ENCODE peak calls at places on chromosome 16, in seven cellular contexts. U, B, C, P, T, R and J are unnamed samples.

GRCh38 chr16:11835891-11836652 is 15.3 kb downstream of the RSL1D1 start:
- DNase-seq in U (no peak), B (no peak), C (peak; percentile 71), P (no peak), T (no peak), R (no peak), J (no peak)

GRCh38 chr16:13885700-13886099 is 34.3 kb upstream of the ERCC4 start:
- DNase-seq in U (no peak), B (no peak), C (no peak), P (no peak), T (no peak), R (no peak), J (no peak)

GRCh38 chr16:1494129-1494640 is 1.0 kb downstream of the TELO2 start:
- DNase-seq in U (peak; percentile 61), B (peak; percentile 81), C (peak; percentile 88), P (no peak), T (peak; percentile 68), R (peak; percentile 62), J (peak; percentile 72)

GRCh38 chr16:27795992-27796614 is 246.2 kb downstream of the KATNIP start:
- DNase-seq in U (no peak), B (no peak), C (peak; percentile 62), P (no peak), T (peak; percentile 41), R (no peak), J (no peak)

GRCh38 chr16:10878644-10879498 is 1.9 kb downstream of the CIITA start:
- DNase-seq in U (no peak), B (peak; percentile 89), C (peak; percentile 32), P (peak; percentile 81), T (peak; percentile 51), R (peak; percentile 35), J (no peak)

GRCh38 chr16:2704983-2705275 is 15.1 kb downstream of the PRSS27 start:
- DNase-seq in U (no peak), B (no peak), C (no peak), P (no peak), T (no peak), R (no peak), J (no peak)

GRCh38 chr16:10343124-10343760 is 42.6 kb upstream of the ATF7IP2 start:
- DNase-seq in U (no peak), B (no peak), C (no peak), P (no peak), T (no peak), R (no peak), J (no peak)

GRCh38 chr16:87855852-87856715 is 13.2 kb downstream of the SLC7A5 start:
- DNase-seq in U (peak; percentile 83), B (peak; percentile 95), C (peak; percentile 39), P (peak; percentile 65), T (peak; percentile 60), R (no peak), J (peak; percentile 72)

GRCh38 chr16:87074635-87075318 is 242.4 kb downstream of the C16orf95 start:
- DNase-seq in U (no peak), B (no peak), C (no peak), P (no peak), T (no peak), R (no peak), J (no peak)

GRCh38 chr16:10935491-10935890 is 6.8 kb downstream of the DEXI start:
- DNase-seq in U (no peak), B (no peak), C (no peak), P (no peak), T (no peak), R (no peak), J (no peak)

GRCh38 chr16:27639588-27640276 is 89.8 kb downstream of the KATNIP start:
- DNase-seq in U (peak; percentile 33), B (no peak), C (peak; percentile 75), P (no peak), T (no peak), R (no peak), J (no peak)

DNA sequence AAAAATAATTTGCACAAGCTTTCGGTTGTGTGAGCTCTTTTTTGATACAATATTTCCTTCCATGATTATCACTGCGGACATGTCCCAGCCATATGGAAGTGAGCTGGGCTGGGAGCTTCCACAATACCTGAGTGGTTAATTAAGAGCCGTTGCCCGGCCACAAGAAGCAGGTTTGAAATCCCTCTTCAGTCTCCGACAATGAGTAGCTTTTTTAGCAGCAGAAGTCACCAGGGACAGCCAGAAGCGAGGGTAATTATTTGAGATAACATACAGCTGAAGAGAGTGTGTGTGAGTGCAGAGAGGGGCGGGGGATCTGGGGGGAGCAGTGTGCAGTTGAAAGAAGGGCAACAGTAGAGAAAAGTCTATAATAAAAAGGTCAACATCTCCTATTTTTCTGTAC is 220.1 kb upstream of the IRX3 start:
- DNase-seq in U (no peak), B (no peak), C (no peak), P (no peak), T (no peak), R (no peak), J (no peak)
- H3K27me3 ChIP-seq in U (no peaks in the 10 kb centered on the region), B (no peaks in the 10 kb centered on the region), C (no peaks in the 10 kb centered on the region), P (no peaks in the 10 kb centered on the region), T (no peaks in the 10 kb centered on the region), R (peaks cover 5% of the 10 kb centered on the region), J (peaks cover 7% of the 10 kb centered on the region)

GRCh38 chr16:55499281-55499680 is 9.6 kb upstream of the LPCAT2 start:
- DNase-seq in U (no peak), B (no peak), C (no peak), P (no peak), T (no peak), R (no peak), J (no peak)
- H3K36me3 ChIP-seq in U (no peaks in the 10 kb centered on the region), B (no peaks in the 10 kb centered on the region), C (no peaks in the 10 kb centered on the region), P (no peaks in the 10 kb centered on the region), T (no peaks in the 10 kb centered on the region), R (no peaks in the 10 kb centered on the region), J (no peaks in the 10 kb centered on the region)

GRCh38 chr16:65522412-65522811 is 400.5 kb upstream of the CDH11 start:
- DNase-seq in U (no peak), B (no peak), C (no peak), P (no peak), T (no peak), R (no peak), J (no peak)

GRCh38 chr16:65523258-65523950 is 401.5 kb upstream of the CDH11 start:
- DNase-seq in U (no peak), B (no peak), C (no peak), P (no peak), T (no peak), R (no peak), J (no peak)

GRCh38 chr16:65524997-65525396 is 403.1 kb upstream of the CDH11 start:
- DNase-seq in U (no peak), B (no peak), C (peak; percentile 88), P (no peak), T (no peak), R (no peak), J (no peak)

GRCh38 chr16:65524231-65524630 is 402.4 kb upstream of the CDH11 start:
- DNase-seq in U (no peak), B (no peak), C (no peak), P (no peak), T (no peak), R (no peak), J (no peak)

DNA sequence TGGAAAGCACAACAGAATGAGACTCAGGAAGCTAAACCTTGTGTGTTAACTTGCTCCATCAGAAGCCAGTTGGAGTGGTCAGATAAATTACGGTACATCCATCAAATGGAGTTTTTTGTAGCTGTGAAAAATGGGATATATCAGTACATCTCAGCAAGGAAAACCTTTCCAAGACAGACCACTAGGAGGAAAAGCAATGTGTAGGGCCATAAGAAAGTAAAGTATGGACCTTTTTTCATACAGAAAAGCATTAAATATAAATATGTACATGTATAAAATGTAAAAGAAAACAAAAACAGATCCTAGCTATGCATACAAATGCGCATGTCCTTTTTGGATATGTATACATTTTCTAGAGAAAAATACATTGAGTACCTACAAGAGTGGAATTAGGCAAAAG is 403.9 kb upstream of the CDH11 start:
- DNase-seq in U (no peak), B (no peak), C (no peak), P (no peak), T (no peak), R (no peak), J (no peak)
- TF ChIP-seq CTCF in U (no peak), B (no peak), C (peak; percentile 19), P (no peak), T (no peak), R (no peak), J (no peak)

GRCh38 chr16:67068212-67068753 is 39.3 kb downstream of the CBFB start:
- DNase-seq in U (no peak), B (no peak), C (no peak), P (no peak), T (no peak), R (no peak), J (no peak)
- H3K27me3 ChIP-seq in U (no peaks in the 10 kb centered on the region), B (no peaks in the 10 kb centered on the region), C (no peaks in the 10 kb centered on the region), P (no peaks in the 10 kb centered on the region), T (no peaks in the 10 kb centered on the region), R (no peaks in the 10 kb centered on the region), J (no peaks in the 10 kb centered on the region)